ENCODE peak calls at places on chromosomes 12 and 14, in ten cellular contexts. L is adipocyte; O is GM10248; F is HAP-1; I is AG08396; T is lower lobe of right lung; A is activated T-cell treated with anti-CD3 and anti-CD28 coated beads for 1 hour; D is DMS153; Q is stimulated activated CD4-positive, alpha-beta T cell treated with anti-CD3 and anti-CD28 coated beads, Interleukin-15, amount 100 ng/mL, for 48 hours; S is lower leg skin. Z is an unnamed sample.

GRCh38 chr12:29148065-29148957 is 767 bp upstream of the FAR2 start:
- DNase-seq in L (peak), O (peak), F (peak), I (peak), T (peak), A (no peak), D (no peak), Q (no peak), S (peak), Z (no peak)

GRCh38 chr12:24853588-24853987 is 95.3 kb downstream of the BCAT1 start:
- DNase-seq in L (no peak), O (no peak), F (no peak), I (peak), T (no peak), A (no peak), D (no peak), Q (no peak), S (no peak), Z (no peak)

GRCh38 chr14:56953884-56954283 is 143.6 kb upstream of the OTX2 start:
- DNase-seq in L (no peak), O (no peak), F (peak), I (no peak), T (no peak), A (no peak), D (peak), Q (no peak), S (no peak), Z (no peak)

GRCh38 chr12:32051511-32052299 is 54.9 kb upstream of the BICD1 start:
- DNase-seq in L (peak), O (no peak), F (no peak), I (peak), T (no peak), A (no peak), D (no peak), Q (no peak), S (peak), Z (peak)

GRCh38 chr12:43540474-43540873 is 11.5 kb downstream of the ADAMTS20 start:
- DNase-seq in L (peak), O (no peak), F (no peak), I (no peak), T (no peak), A (no peak), D (no peak), Q (no peak), S (no peak), Z (no peak)

GRCh38 chr12:65970821-65971220 is 146.5 kb downstream of the HMGA2 start:
- DNase-seq in L (no peak), O (no peak), F (no peak), I (no peak), T (no peak), A (no peak), D (no peak), Q (no peak), S (no peak), Z (no peak)

GRCh38 chr12:106178582-106178981 is 39.8 kb upstream of the NUAK1 start:
- DNase-seq in L (no peak), O (no peak), F (no peak), I (no peak), T (no peak), A (no peak), D (no peak), Q (no peak), S (no peak), Z (no peak)

GRCh38 chr14:75003250-75004027 is 718 bp downstream of the EIF2B2 start:
- DNase-seq in L (peak), O (no peak), F (no peak), I (no peak), T (no peak), A (no peak), D (no peak), Q (no peak), S (no peak), Z (no peak)

GRCh38 chr14:105841022-105842009 is 314.9 kb downstream of the TMEM121 start:
- DNase-seq in L (no peak), O (no peak), F (no peak), I (no peak), T (no peak), A (no peak), D (no peak), Q (no peak), S (peak), Z (no peak)

GRCh38 chr12:66851134-66851533 is 172.3 kb upstream of the GRIP1 start:
- DNase-seq in L (no peak), O (no peak), F (no peak), I (no peak), T (no peak), A (no peak), D (no peak), Q (no peak), S (no peak), Z (no peak)

GRCh38 chr12:128970941-128971340 is 117.7 kb downstream of the GLT1D1 start:
- DNase-seq in L (no peak), O (no peak), F (no peak), I (no peak), T (no peak), A (no peak), D (no peak), Q (no peak), S (no peak), Z (no peak)